ENCODE peak calls at places on chromosomes 13 and 19, in six cellular contexts. X is gastrocnemius medialis, K is breast epithelium, E is ovary, N is K562, L is IMR-90. R is an unnamed sample.

GRCh38 chr13:34011552-34012085 is 193.7 kb downstream of the RFC3 start:
- DNase-seq in E (no peak), L (no peak), X (no peak), N (no peak), K (no peak), R (no peak)

GRCh38 chr13:113597386-113598080 is 13.0 kb downstream of the TFDP1 start:
- DNase-seq in K (peak; percentile 24), L (no peak), N (no peak), E (no peak), X (no peak), R (peak; percentile 35)

GRCh38 chr13:46087481-46087880 is 17.4 kb downstream of the CPB2 start:
- DNase-seq in K (no peak), N (no peak), E (no peak), L (no peak), X (no peak), R (no peak)

GRCh38 chr13:40982772-40983171 is 36.3 kb downstream of the ELF1 start:
- DNase-seq in E (no peak), X (peak; percentile 24), L (peak; percentile 52), N (peak; percentile 74), K (no peak), R (no peak)

GRCh38 chr19:48745208-48745995 is 1.3 kb downstream of the IZUMO1 start:
- DNase-seq in K (no peak), X (peak; percentile 65), L (peak; percentile 57), E (peak; percentile 58), N (peak; percentile 85), R (no peak)

GRCh38 chr13:71661921-71662320 is 205.1 kb downstream of the DACH1 start:
- DNase-seq in E (no peak), N (no peak), L (peak; percentile 41), K (no peak), X (no peak), R (no peak)

GRCh38 chr13:66992183-66992582 is 238.0 kb downstream of the PCDH9 start:
- DNase-seq in K (no peak), L (peak; percentile 73), X (no peak), N (no peak), E (no peak), R (no peak)

GRCh38 chr19:11694533-11695439 is 44.0 kb downstream of the ZNF823 start:
- DNase-seq in E (peak; percentile 94), N (peak; percentile 97), K (peak; percentile 98), L (peak; percentile 86), X (peak; percentile 77), R (peak; percentile 98)

GRCh38 chr19:28324275-28325060 is 888.5 kb downstream of the UQCRFS1 start:
- DNase-seq in N (no peak), X (no peak), K (no peak), E (no peak), L (no peak), R (no peak)

GRCh38 chr19:5260381-5260967 is 80.1 kb downstream of the PTPRS start:
- DNase-seq in K (no peak), X (no peak), E (no peak), L (no peak), N (no peak), R (no peak)

GRCh38 chr19:29154163-29154562 is 58.8 kb downstream of the UQCRFS1 start:
- DNase-seq in N (no peak), K (no peak), L (no peak), E (no peak), X (no peak), R (no peak)

GRCh38 chr19:34772697-34773554 is at the start of gene ZNF599:
- DNase-seq in N (peak; percentile 88), K (peak; percentile 89), X (peak; percentile 89), L (peak; percentile 86), E (peak; percentile 92), R (peak; percentile 92)

GRCh38 chr19:18322318-18322758 is 538 bp downstream of the LSM4 start:
- DNase-seq in N (peak; percentile 87), E (no peak), K (no peak), L (peak; percentile 65), X (peak; percentile 41), R (no peak)

GRCh38 chr19:1373534-1374249 is 10.0 kb upstream of the NDUFS7 start:
- DNase-seq in L (peak; percentile 66), X (no peak), N (no peak), E (peak; percentile 93), K (no peak), R (peak; percentile 59)

GRCh38 chr13:67231481-67231940 is 1.4 kb upstream of the PCDH9 start:
- DNase-seq in K (no peak), N (no peak), L (no peak), X (no peak), E (no peak), R (no peak)

GRCh38 chr19:50485284-50485955 is 8.8 kb upstream of the GARIN5A start:
- DNase-seq in K (no peak), E (no peak), N (no peak), X (no peak), L (no peak), R (no peak)

GRCh38 chr19:52963229-52963760 is 614 bp upstream of the ZNF816 start:
- DNase-seq in N (no peak), E (peak; percentile 34), X (no peak), L (no peak), K (no peak), R (no peak)

GRCh38 chr13:30752201-30752797 is 17.0 kb downstream of the ALOX5AP start:
- DNase-seq in N (no peak), K (no peak), L (peak; percentile 50), X (peak; percentile 74), E (no peak), R (no peak)

GRCh38 chr13:70098669-70099068 is 9.0 kb upstream of the ATXN8OS start:
- DNase-seq in E (no peak), K (no peak), N (no peak), X (no peak), L (no peak), R (no peak)

GRCh38 chr13:46386996-46387851 is at the start of gene RUBCNL:
- DNase-seq in E (no peak), N (no peak), L (no peak), K (no peak), X (no peak), R (no peak)

DNA sequence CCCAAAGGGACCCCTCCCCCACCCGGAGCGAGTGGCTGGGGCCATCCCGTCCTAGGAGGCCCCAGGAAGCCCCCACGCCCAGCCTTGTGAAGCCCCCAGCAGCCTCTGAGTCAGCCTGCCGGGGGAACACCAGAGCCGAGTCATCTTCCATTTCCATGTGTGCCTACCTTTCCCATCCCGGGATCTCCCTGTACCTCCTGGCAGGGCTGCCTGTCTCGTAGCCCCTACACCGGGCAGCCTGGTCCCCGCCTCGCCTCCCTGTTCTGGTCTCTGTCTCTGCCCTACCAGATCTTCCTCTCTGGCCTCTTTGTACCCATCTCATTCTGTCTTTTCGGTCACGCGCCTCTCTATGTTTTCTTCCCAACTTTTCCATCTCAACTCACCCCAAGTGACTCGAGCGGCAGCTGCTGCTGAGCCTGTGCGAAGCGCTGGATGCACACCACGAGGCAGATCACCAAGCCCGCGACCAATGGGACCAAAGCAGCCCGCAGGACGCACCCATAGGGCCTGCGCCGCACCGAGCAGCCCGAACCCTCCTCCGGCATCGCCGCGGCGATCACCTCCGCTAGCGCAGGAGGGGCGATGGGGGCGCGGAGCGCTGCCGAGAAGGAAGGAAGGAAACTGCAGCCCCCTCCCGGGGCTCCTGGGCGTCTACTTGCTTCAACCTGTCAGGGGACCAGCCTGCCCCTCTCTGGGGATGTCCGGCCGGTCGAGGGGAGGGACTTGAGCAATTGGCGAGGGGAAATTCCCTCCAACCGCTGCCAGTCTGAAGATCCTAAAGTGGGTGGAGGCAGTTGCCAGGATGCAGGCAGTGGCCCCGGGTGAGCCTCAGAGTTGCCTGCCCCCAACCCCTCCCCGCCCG is at the start of gene CD70:
- DNase-seq in K (no peak), E (no peak), X (no peak), N (no peak), L (no peak), R (no peak)
- TF ChIP-seq POLR2A in K (no peak), E (no peak), X (no peak), N (no peak), L (no peak), R (no peak)

GRCh38 chr13:58051807-58052375 is 420.3 kb downstream of the PCDH17 start:
- DNase-seq in E (no peak), X (no peak), K (no peak), L (no peak), N (no peak), R (no peak)

GRCh38 chr13:58059624-58060023 is 428.1 kb downstream of the PCDH17 start:
- DNase-seq in X (no peak), K (no peak), L (no peak), E (no peak), N (no peak), R (no peak)

DNA sequence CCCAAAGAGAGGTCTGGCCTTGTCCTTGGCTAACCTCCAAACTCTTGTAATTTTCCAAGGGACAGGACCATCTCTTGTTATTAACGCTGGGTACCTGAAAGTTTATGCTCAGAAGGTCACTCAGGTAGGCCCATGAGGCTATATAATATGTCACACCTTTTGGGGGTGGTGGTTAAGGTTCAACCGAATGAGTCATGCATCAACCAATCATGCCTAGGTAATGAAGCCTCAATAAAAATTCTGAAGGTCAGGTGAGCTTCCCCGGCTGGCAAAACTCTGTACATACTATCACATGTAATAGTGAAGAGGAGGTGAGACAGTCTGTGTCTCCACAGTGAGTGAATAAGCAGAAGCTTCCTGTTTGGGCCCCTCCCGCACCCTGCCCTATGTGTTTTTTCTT is 424.9 kb downstream of the PCDH17 start:
- DNase-seq in L (no peak), N (no peak), X (no peak), K (no peak), E (no peak), R (no peak)
- H3K4me1 ChIP-seq in L (no peaks in the 10 kb centered on the region), N (no peaks in the 10 kb centered on the region), X (no peaks in the 10 kb centered on the region), K (no peaks in the 10 kb centered on the region), E (no peaks in the 10 kb centered on the region), R (no peaks in the 10 kb centered on the region)

GRCh38 chr13:109846185-109846584 is 59.8 kb upstream of the IRS2 start:
- DNase-seq in N (no peak), L (no peak), E (no peak), K (no peak), X (no peak), R (no peak)

GRCh38 chr13:109842521-109842920 is 56.1 kb upstream of the IRS2 start:
- DNase-seq in E (no peak), L (no peak), X (no peak), K (no peak), N (no peak), R (no peak)

GRCh38 chr13:109843695-109844094 is 57.3 kb upstream of the IRS2 start:
- DNase-seq in K (no peak), N (no peak), L (no peak), X (no peak), E (no peak), R (no peak)

GRCh38 chr13:109840893-109841287 is 54.5 kb upstream of the IRS2 start:
- DNase-seq in X (no peak), K (no peak), N (no peak), L (no peak), E (no peak), R (no peak)

DNA sequence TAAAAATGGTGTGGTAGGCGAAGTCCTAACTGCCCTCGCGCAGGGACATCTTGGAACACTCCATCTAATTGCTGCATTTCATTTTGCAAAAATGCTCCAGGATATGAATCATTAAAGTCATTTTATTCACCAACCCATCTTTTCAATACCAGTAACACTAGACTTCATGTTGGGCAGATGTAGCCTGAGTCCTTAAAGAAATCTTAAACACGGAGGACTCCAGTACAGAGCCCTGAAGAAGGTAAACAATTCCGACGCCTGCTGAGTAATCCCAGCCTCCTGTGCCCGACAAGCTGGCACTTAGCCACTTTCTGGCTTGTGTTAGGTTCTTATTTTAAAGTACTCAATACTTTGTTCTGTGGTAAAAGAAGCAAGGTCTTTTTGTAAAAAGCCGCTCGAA is 58.0 kb upstream of the IRS2 start:
- DNase-seq in X (no peak), L (peak; percentile 73), N (no peak), K (no peak), E (no peak), R (no peak)
- H3K4me3 ChIP-seq in X (no peak overlapping the region), L (no peak overlapping the region), N (no peak overlapping the region), K (no peak overlapping the region), E (no peak overlapping the region), R (no peak overlapping the region)

GRCh38 chr13:110636701-110637201 is 21.4 kb downstream of the NAXD start:
- DNase-seq in X (no peak), K (no peak), L (no peak), E (no peak), N (no peak), R (peak; percentile 63)
- TF ChIP-seq POLR2A in X (no peak), K (no peak), L (no peak), E (no peak), N (no peak), R (no peak)